ENCODE peak calls at places on chromosomes 6 and 20, in eight cellular contexts. T is naive thymus-derived CD8-positive, alpha-beta T cell; S is stimulated activated naive CD4-positive, alpha-beta T cell; X is kidney tubule cell; I is head of caudate nucleus; Q is endothelial cell of umbilical vein; C is LoVo; K is fibroblast of pulmonary artery. H is an unnamed sample.

GRCh38 chr6:22821664-22822320 is 252.4 kb downstream of the HDGFL1 start:
- DNase-seq in T (no peak), S (no peak), X (no peak), I (no peak), Q (no peak), C (no peak), K (peak), H (no peak)

GRCh38 chr6:48027704-48028435 is 83.1 kb downstream of the PTCHD4 start:
- DNase-seq in T (no peak), S (no peak), X (no peak), I (no peak), Q (no peak), C (no peak), K (no peak), H (no peak)

GRCh38 chr6:158481612-158482473 is 78.0 kb upstream of the TMEM181 start:
- DNase-seq in T (no peak), S (no peak), X (peak), I (peak), Q (peak), C (no peak), K (peak), H (no peak)

GRCh38 chr6:108254436-108255410 is 6.1 kb downstream of the SNX3 start:
- DNase-seq in T (no peak), S (no peak), X (no peak), I (no peak), Q (peak), C (no peak), K (no peak), H (no peak)

GRCh38 chr6:42276008-42276890 is 58.6 kb upstream of the MRPS10 start:
- DNase-seq in T (no peak), S (no peak), X (no peak), I (no peak), Q (no peak), C (no peak), K (peak), H (no peak)

GRCh38 chr6:88166901-88167624 is 916 bp upstream of the CNR1 start:
- DNase-seq in T (no peak), S (no peak), X (no peak), I (peak), Q (no peak), C (no peak), K (no peak), H (no peak)

GRCh38 chr6:48628316-48628715 is 517.3 kb upstream of the PTCHD4 start:
- DNase-seq in T (no peak), S (no peak), X (no peak), I (no peak), Q (no peak), C (no peak), K (peak), H (no peak)

GRCh38 chr6:138287144-138287955 is 69.1 kb upstream of the PBOV1 start:
- DNase-seq in T (peak), S (peak), X (peak), I (peak), Q (peak), C (peak), K (peak), H (no peak)

GRCh38 chr6:16548121-16548520 is 213.1 kb downstream of the ATXN1 start:
- DNase-seq in T (no peak), S (no peak), X (peak), I (no peak), Q (no peak), C (no peak), K (no peak), H (no peak)

GRCh38 chr6:10307476-10307875 is 107.4 kb downstream of the TFAP2A start:
- DNase-seq in T (no peak), S (no peak), X (no peak), I (no peak), Q (no peak), C (no peak), K (no peak), H (no peak)

GRCh38 chr20:44765647-44766367 is 20.1 kb downstream of the KCNK15 start:
- DNase-seq in T (no peak), S (no peak), X (peak), I (no peak), Q (no peak), C (peak), K (no peak), H (no peak)

GRCh38 chr20:48652961-48653705 is 174.7 kb downstream of the PREX1 start:
- DNase-seq in T (no peak), S (no peak), X (no peak), I (no peak), Q (no peak), C (no peak), K (no peak), H (no peak)

GRCh38 chr6:138691595-138692057 is 81.9 kb upstream of the CCDC28A start:
- DNase-seq in T (no peak), S (no peak), X (peak), I (no peak), Q (peak), C (no peak), K (peak), H (no peak)

GRCh38 chr20:19236371-19237055 is 24.1 kb downstream of the SLC24A3 start:
- DNase-seq in T (no peak), S (no peak), X (no peak), I (no peak), Q (no peak), C (no peak), K (no peak), H (no peak)

GRCh38 chr6:72703093-72703492 is 81.2 kb downstream of the KCNQ5 start:
- DNase-seq in T (no peak), S (no peak), X (no peak), I (no peak), Q (no peak), C (no peak), K (no peak), H (no peak)

GRCh38 chr20:52731086-52731485 is 241.1 kb upstream of the TSHZ2 start:
- DNase-seq in T (no peak), S (no peak), X (peak), I (no peak), Q (no peak), C (no peak), K (no peak), H (no peak)